ENCODE peak calls at places on chromosomes 5 and 9, in five cellular contexts. One of them, this sample, is unnamed.

GRCh38 chr9:109923371-109923770 is 143.4 kb downstream of the PALM2AKAP2 start:
- DNase-seq in HEK293T: no peak
- DNase-seq in adipocyte: no peak
- DNase-seq in suprapubic skin: no peak
- DNase-seq in NAMALWA: no peak
- DNase-seq in this sample: no peak

GRCh38 chr5:98933446-98934072 is 4.8 kb upstream of the CHD1 start:
- DNase-seq in adipocyte: no peak
- DNase-seq in suprapubic skin: no peak
- DNase-seq in NAMALWA: peak
- DNase-seq in HEK293T: no peak
- DNase-seq in this sample: no peak

GRCh38 chr5:139745800-139746690 is 49.6 kb upstream of the PSD2 start:
- DNase-seq in HEK293T: peak
- DNase-seq in suprapubic skin: no peak
- DNase-seq in adipocyte: peak
- DNase-seq in NAMALWA: peak
- DNase-seq in this sample: no peak

GRCh38 chr9:20760246-20760901 is 76.3 kb downstream of the FOCAD start:
- DNase-seq in HEK293T: no peak
- DNase-seq in adipocyte: no peak
- DNase-seq in suprapubic skin: no peak
- DNase-seq in NAMALWA: no peak
- DNase-seq in this sample: no peak

GRCh38 chr9:2722715-2723114 is 5.4 kb downstream of the KCNV2 start:
- DNase-seq in adipocyte: peak
- DNase-seq in HEK293T: no peak
- DNase-seq in NAMALWA: peak
- DNase-seq in suprapubic skin: no peak
- DNase-seq in this sample: no peak

GRCh38 chr5:175216991-175217390 is 227.0 kb downstream of the DRD1 start:
- DNase-seq in suprapubic skin: no peak
- DNase-seq in NAMALWA: no peak
- DNase-seq in HEK293T: no peak
- DNase-seq in adipocyte: peak
- DNase-seq in this sample: peak

GRCh38 chr5:177545487-177546261 is 8.7 kb downstream of the FAM193B start:
- DNase-seq in suprapubic skin: peak
- DNase-seq in HEK293T: no peak
- DNase-seq in NAMALWA: no peak
- DNase-seq in adipocyte: peak
- DNase-seq in this sample: peak

GRCh38 chr5:1545798-1546355 is 22.1 kb upstream of the LPCAT1 start:
- DNase-seq in suprapubic skin: no peak
- DNase-seq in adipocyte: no peak
- DNase-seq in NAMALWA: peak
- DNase-seq in HEK293T: no peak
- DNase-seq in this sample: peak

GRCh38 chr9:111926421-111926875 is 29.8 kb downstream of the UGCG start:
- DNase-seq in NAMALWA: peak
- DNase-seq in adipocyte: peak
- DNase-seq in HEK293T: no peak
- DNase-seq in suprapubic skin: no peak
- DNase-seq in this sample: no peak

This sample was measured in coronary artery.